ENCODE peak calls at places on chromosomes 11 and 22, in four cellular contexts. R is GM12878, D is HepG2, A is K562. H is an unnamed sample.

GRCh38 chr22:42317691-42318547 is 47.5 kb upstream of the TCF20 start:
- DNase-seq in A (no peak), D (no peak), R (no peak), H (peak; percentile 67)

GRCh38 chr11:22711212-22711770 is 44.9 kb downstream of the GAS2 start:
- DNase-seq in D (no peak), R (no peak), A (no peak), H (no peak)

GRCh38 chr11:69436041-69436982 is 45.2 kb upstream of the LINC01488 start:
- DNase-seq in R (no peak), D (no peak), A (peak; percentile 58), H (no peak)

GRCh38 chr11:107702723-107703122 is 9.1 kb downstream of the SLN start:
- DNase-seq in D (no peak), R (no peak), A (no peak), H (no peak)

GRCh38 chr22:42560781-42561180 is 7.0 kb downstream of the SERHL2 start:
- DNase-seq in R (no peak), A (peak; percentile 68), D (peak; percentile 35), H (peak; percentile 45)

GRCh38 chr11:86948733-86949132 is 6.5 kb downstream of the FZD4 start:
- DNase-seq in R (no peak), A (no peak), D (no peak), H (no peak)

GRCh38 chr11:130779943-130780342 is 136.3 kb downstream of the SNX19 start:
- DNase-seq in R (no peak), A (no peak), D (no peak), H (no peak)

GRCh38 chr11:118046964-118047700 is 29.7 kb upstream of the TMPRSS4 start:
- DNase-seq in R (no peak), A (no peak), D (no peak), H (no peak)

GRCh38 chr11:108662700-108663099 is 2.2 kb upstream of the DDX10 start:
- DNase-seq in A (no peak), D (no peak), R (no peak), H (no peak)

GRCh38 chr11:18013790-18014507 is 1.1 kb upstream of the SERGEF start:
- DNase-seq in A (peak; percentile 14), R (no peak), D (no peak), H (peak; percentile 12)

GRCh38 chr11:47393163-47394049 is 15.0 kb upstream of the SLC39A13 start:
- DNase-seq in R (no peak), A (peak; percentile 70), D (no peak), H (no peak)

GRCh38 chr11:72190581-72191205 is 1.2 kb upstream of the FOLR1 start:
- DNase-seq in R (no peak), A (no peak), D (no peak), H (no peak)

GRCh38 chr11:5910521-5910920 is 17.5 kb downstream of the OR52E5 start:
- DNase-seq in D (no peak), R (no peak), A (no peak), H (no peak)
- TF ChIP-seq TCF7 in D (no peak), R (no peak), A (no peak), H (no peak)

GRCh38 chr11:76655466-76656086 is 15.0 kb downstream of the LRRC32 start:
- DNase-seq in D (no peak), R (no peak), A (no peak), H (peak; percentile 8)

GRCh38 chr11:76652989-76653673 is 17.4 kb downstream of the LRRC32 start:
- DNase-seq in D (no peak), A (no peak), R (no peak), H (no peak)

GRCh38 chr11:76654980-76655379 is 15.6 kb downstream of the LRRC32 start:
- DNase-seq in A (no peak), R (no peak), D (no peak), H (peak; percentile 3)

GRCh38 chr11:76653674-76654309 is 16.8 kb downstream of the LRRC32 start:
- DNase-seq in R (no peak), A (no peak), D (no peak), H (peak; percentile 4)

DNA sequence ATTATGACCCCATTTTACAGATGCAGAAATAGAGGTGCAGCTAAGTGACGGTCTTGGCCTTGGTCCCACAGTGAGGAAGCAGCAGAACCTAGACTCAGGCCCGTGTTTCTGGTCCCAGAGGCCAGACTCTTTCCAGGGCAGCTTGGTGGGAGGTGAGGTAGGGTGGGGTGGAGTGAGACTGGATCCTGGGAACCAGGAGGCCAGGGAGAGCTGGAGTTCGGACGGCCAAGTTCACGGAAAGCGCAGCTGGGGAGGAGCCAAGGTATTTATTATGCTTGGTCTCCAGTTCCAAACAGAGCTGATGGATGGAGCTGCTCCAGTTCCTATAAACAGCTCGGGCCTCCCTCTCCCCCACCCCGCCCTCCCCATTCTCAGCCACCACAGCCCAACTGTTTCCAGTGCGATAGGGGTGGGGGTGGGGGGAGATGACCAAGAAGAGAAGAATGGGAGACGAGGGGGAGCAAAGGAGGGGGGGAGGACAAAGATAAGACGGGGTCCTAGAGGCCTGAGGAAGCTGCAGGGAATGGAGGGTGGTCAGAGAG is 16.2 kb downstream of the LRRC32 start:
- DNase-seq in A (peak; percentile 78), D (no peak), R (no peak), H (peak; percentile 2)
- TF ChIP-seq TCF7 in A (no peak), D (no peak), R (no peak), H (no peak)

DNA sequence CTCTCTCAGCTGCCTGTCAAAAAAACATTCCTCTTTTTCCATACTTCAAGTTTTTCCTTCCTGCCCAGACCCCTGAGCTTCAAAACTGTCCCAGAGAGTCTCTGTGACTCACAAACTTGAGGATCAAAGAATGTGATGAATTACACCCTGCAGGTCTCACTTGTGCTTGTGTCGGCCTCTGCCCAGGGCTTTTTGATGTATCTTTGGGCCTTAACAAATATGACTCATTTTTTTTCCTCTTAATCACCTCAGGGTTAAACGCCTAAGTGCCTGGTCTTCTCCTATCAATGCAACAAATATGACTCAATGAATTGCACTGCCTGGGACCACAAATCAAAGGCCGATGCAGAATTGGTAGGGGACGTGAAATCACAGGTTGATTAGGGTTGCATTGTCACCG is 267.7 kb downstream of the LARGE1 start:
- DNase-seq in A (no peak), R (no peak), D (peak; percentile 72), H (no peak)
- TF ChIP-seq TCF7 in A (no peak), R (no peak), D (peak; percentile 41), H (no peak)

DNA sequence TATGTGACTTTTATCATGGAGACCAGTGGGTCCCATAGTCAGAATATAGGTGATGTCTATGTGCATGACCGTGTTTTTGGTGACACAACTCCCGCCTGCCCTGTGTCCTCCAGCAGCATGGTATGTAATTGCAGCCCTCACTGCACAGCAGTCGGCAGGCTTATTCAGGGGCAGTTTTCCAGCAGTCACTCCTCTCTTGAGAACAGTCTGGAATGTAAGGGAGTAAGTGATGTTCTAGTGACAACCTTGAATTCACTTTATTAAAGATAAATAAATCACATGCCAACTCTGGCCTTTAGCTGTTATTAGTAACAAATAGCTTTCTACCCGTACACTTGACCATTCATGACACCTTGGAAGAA is 27.9 kb downstream of the ZNRF3 start:
- DNase-seq in R (no peak), D (no peak), A (no peak), H (no peak)
- TF ChIP-seq TCF7 in R (no peak), D (no peak), A (no peak), H (no peak)

GRCh38 chr11:111454561-111455192 is 57.5 kb downstream of the BTG4 start:
- DNase-seq in D (peak; percentile 42), R (no peak), A (peak; percentile 65), H (peak; percentile 81)
- TF ChIP-seq TCF7 in D (no peak), R (no peak), A (no peak), H (no peak)

GRCh38 chr11:76444384-76445121 is at the start of gene EMSY:
- DNase-seq in R (peak; percentile 99), D (peak; percentile 99), A (peak; percentile 98), H (peak; percentile 94)

GRCh38 chr11:76453248-76453647 is 8.4 kb downstream of the EMSY start:
- DNase-seq in D (no peak), A (no peak), R (no peak), H (no peak)

GRCh38 chr11:76444065-76444383 is 794 bp upstream of the EMSY start:
- DNase-seq in A (no peak), R (no peak), D (no peak), H (no peak)

GRCh38 chr11:76445122-76446084 is 585 bp downstream of the EMSY start:
- DNase-seq in D (peak; percentile 79), R (no peak), A (peak; percentile 90), H (peak; percentile 81)

GRCh38 chr11:76448506-76448905 is 3.7 kb downstream of the EMSY start:
- DNase-seq in R (no peak), A (no peak), D (no peak), H (no peak)
- TF ChIP-seq TCF7 in R (no peak), A (no peak), D (no peak), H (no peak)

GRCh38 chr22:44207981-44208317 is 27.2 kb downstream of the PARVG start:
- DNase-seq in D (no peak), R (no peak), A (no peak), H (peak; percentile 6)
- TF ChIP-seq TCF7 in D (no peak), R (no peak), A (no peak), H (no peak)